ENCODE peak calls at places on chromosomes 5 and 9, in four cellular contexts. Z, E, M and F are unnamed samples.

GRCh38 chr9:72292184-72292787 is 72.7 kb downstream of the ZFAND5 start:
- DNase-seq in E (no peak), Z (peak; percentile 70), M (no peak), F (no peak)

GRCh38 chr9:85508616-85509015 is 233.1 kb downstream of the AGTPBP1 start:
- DNase-seq in M (no peak), E (no peak), Z (no peak), F (no peak)

GRCh38 chr9:85248514-85249312 is 493.0 kb downstream of the AGTPBP1 start:
- DNase-seq in E (no peak), M (no peak), Z (peak; percentile 84), F (no peak)

GRCh38 chr5:126520593-126520953 is 74.4 kb downstream of the ALDH7A1 start:
- DNase-seq in M (no peak), E (no peak), Z (no peak), F (no peak)

GRCh38 chr5:174741352-174741751 is 17.0 kb downstream of the MSX2 start:
- DNase-seq in Z (no peak), E (no peak), M (no peak), F (no peak)

GRCh38 chr5:82164957-82165698 is 113.0 kb downstream of the RPS23 start:
- DNase-seq in E (no peak), M (no peak), Z (peak; percentile 64), F (no peak)

GRCh38 chr5:675111-675875 is 17.9 kb downstream of the TPPP start:
- DNase-seq in E (no peak), Z (no peak), M (peak; percentile 10), F (peak; percentile 44)

GRCh38 chr9:127104465-127105311 is 17.7 kb downstream of the ANGPTL2 start:
- DNase-seq in E (no peak), Z (no peak), M (no peak), F (no peak)

GRCh38 chr5:78187172-78187571 is 107.3 kb downstream of the AP3B1 start:
- DNase-seq in E (no peak), M (no peak), Z (no peak), F (no peak)

GRCh38 chr5:140041492-140042421 is 1.3 kb downstream of the NRG2 start:
- DNase-seq in Z (peak; percentile 55), E (peak; percentile 55), M (peak; percentile 95), F (peak; percentile 80)

GRCh38 chr5:178346607-178347334 is 114.2 kb upstream of the PHYKPL start:
- DNase-seq in M (no peak), Z (no peak), E (peak; percentile 19), F (peak; percentile 37)

GRCh38 chr5:176836811-176837706 is 26.7 kb downstream of the UNC5A start:
- DNase-seq in M (no peak), Z (no peak), E (no peak), F (no peak)

GRCh38 chr9:114166606-114167572 is 11.6 kb downstream of the COL27A1 start:
- DNase-seq in Z (peak; percentile 85), E (no peak), M (no peak), F (no peak)

GRCh38 chr9:124583134-124583533 is 75.9 kb upstream of the NR5A1 start:
- DNase-seq in Z (no peak), E (no peak), M (no peak), F (no peak)

GRCh38 chr5:110402562-110402961 is 323.9 kb downstream of the TMEM232 start:
- DNase-seq in E (no peak), M (no peak), Z (no peak), F (no peak)

GRCh38 chr9:89277454-89277853 is 33.5 kb upstream of the CKS2 start:
- DNase-seq in M (no peak), E (no peak), Z (peak; percentile 62), F (no peak)

GRCh38 chr5:17897776-17898175 is 263.5 kb downstream of the TAF11L14 start:
- DNase-seq in M (no peak), Z (no peak), E (no peak), F (no peak)

GRCh38 chr5:153562189-153562588 is 71.7 kb downstream of the GRIA1 start:
- DNase-seq in E (no peak), Z (peak; percentile 59), M (no peak), F (no peak)

GRCh38 chr5:620152-620551 is 8.0 kb downstream of the CEP72 start:
- DNase-seq in E (peak; percentile 31), M (no peak), Z (no peak), F (peak; percentile 30)

GRCh38 chr5:1020461-1020961 is 11.9 kb downstream of the NKD2 start:
- DNase-seq in Z (no peak), M (no peak), E (peak; percentile 40), F (peak; percentile 22)

GRCh38 chr5:137376127-137376526 is 123.0 kb downstream of the SPOCK1 start:
- DNase-seq in M (no peak), E (peak; percentile 82), Z (no peak), F (no peak)

GRCh38 chr9:129835128-129835859 is at the start of the genes C9orf78 and USP20:
- DNase-seq in Z (peak; percentile 93), E (peak; percentile 97), M (peak; percentile 94), F (peak; percentile 97)

GRCh38 chr5:150188146-150188842 is 1.6 kb upstream of the SLC6A7 start:
- DNase-seq in E (no peak), M (peak; percentile 77), Z (no peak), F (no peak)
- H3K27me3 ChIP-seq in E (peaks cover 37% of the 10 kb centered on the region), M (peaks cover 4% of the 10 kb centered on the region), Z (peaks cover 52% of the 10 kb centered on the region), F (no peaks in the 10 kb centered on the region)

GRCh38 chr9:82890401-82890800 is 172.5 kb downstream of the RASEF start:
- DNase-seq in M (no peak), E (no peak), Z (no peak), F (no peak)

GRCh38 chr9:82891321-82891720 is 171.6 kb downstream of the RASEF start:
- DNase-seq in Z (no peak), E (no peak), M (no peak), F (no peak)

GRCh38 chr9:82894961-82895902 is 167.7 kb downstream of the RASEF start:
- DNase-seq in E (no peak), Z (no peak), M (no peak), F (no peak)

GRCh38 chr9:82893549-82893948 is 169.4 kb downstream of the RASEF start:
- DNase-seq in Z (no peak), M (no peak), E (no peak), F (no peak)

GRCh38 chr9:82890865-82891264 is 172.1 kb downstream of the RASEF start:
- DNase-seq in Z (no peak), M (no peak), E (no peak), F (no peak)
- H3K27me3 ChIP-seq in Z (no peaks in the 10 kb centered on the region), M (no peaks in the 10 kb centered on the region), E (no peaks in the 10 kb centered on the region), F (no peaks in the 10 kb centered on the region)

GRCh38 chr9:36137392-36138004 is 965 bp downstream of the GLIPR2 start:
- DNase-seq in Z (peak; percentile 59), M (no peak), E (no peak), F (peak; percentile 86)
- H3K27me3 ChIP-seq in Z (no peaks in the 10 kb centered on the region), M (peaks cover 5% of the 10 kb centered on the region), E (no peaks in the 10 kb centered on the region), F (no peaks in the 10 kb centered on the region)

GRCh38 chr9:111036946-111037743 is 1.1 kb downstream of the LPAR1 start:
- DNase-seq in Z (peak; percentile 59), M (no peak), E (no peak), F (no peak)
- H3K27me3 ChIP-seq in Z (no peaks in the 10 kb centered on the region), M (peaks cover 40% of the 10 kb centered on the region), E (peaks cover 7% of the 10 kb centered on the region), F (no peaks in the 10 kb centered on the region)

GRCh38 chr5:2178071-2178477 is 295.3 kb upstream of the IRX4 start:
- DNase-seq in E (no peak), M (no peak), Z (no peak), F (peak; percentile 59)

GRCh38 chr5:2181164-2181956 is 298.6 kb upstream of the IRX4 start:
- DNase-seq in E (no peak), M (no peak), Z (no peak), F (peak; percentile 48)

GRCh38 chr5:2178528-2178927 is 295.8 kb upstream of the IRX4 start:
- DNase-seq in E (no peak), Z (no peak), M (no peak), F (no peak)

GRCh38 chr5:2180456-2180855 is 297.7 kb upstream of the IRX4 start:
- DNase-seq in Z (no peak), E (no peak), M (no peak), F (peak; percentile 67)

GRCh38 chr5:2179861-2180260 is 297.1 kb upstream of the IRX4 start:
- DNase-seq in Z (no peak), E (no peak), M (no peak), F (peak; percentile 62)
- H3K27me3 ChIP-seq in Z (peaks cover 17% of the 10 kb centered on the region), E (peaks cover 12% of the 10 kb centered on the region), M (no peaks in the 10 kb centered on the region), F (no peaks in the 10 kb centered on the region)

GRCh38 chr9:135015096-135015495 is 72.4 kb upstream of the OLFM1 start:
- DNase-seq in Z (no peak), M (no peak), E (no peak), F (no peak)

GRCh38 chr9:135015565-135015964 is 71.9 kb upstream of the OLFM1 start:
- DNase-seq in Z (no peak), M (no peak), E (no peak), F (peak; percentile 14)

GRCh38 chr9:135015986-135016640 is 71.4 kb upstream of the OLFM1 start:
- DNase-seq in Z (no peak), M (no peak), E (no peak), F (peak; percentile 60)

GRCh38 chr9:135012166-135012565 is 75.3 kb upstream of the OLFM1 start:
- DNase-seq in E (no peak), Z (no peak), M (no peak), F (peak; percentile 62)

GRCh38 chr9:135014341-135015010 is 73.0 kb upstream of the OLFM1 start:
- DNase-seq in Z (no peak), E (no peak), M (no peak), F (peak; percentile 59)
- H3K27me3 ChIP-seq in Z (peaks cover 33% of the 10 kb centered on the region), E (peaks cover 4% of the 10 kb centered on the region), M (peaks cover 15% of the 10 kb centered on the region), F (no peaks in the 10 kb centered on the region)

DNA sequence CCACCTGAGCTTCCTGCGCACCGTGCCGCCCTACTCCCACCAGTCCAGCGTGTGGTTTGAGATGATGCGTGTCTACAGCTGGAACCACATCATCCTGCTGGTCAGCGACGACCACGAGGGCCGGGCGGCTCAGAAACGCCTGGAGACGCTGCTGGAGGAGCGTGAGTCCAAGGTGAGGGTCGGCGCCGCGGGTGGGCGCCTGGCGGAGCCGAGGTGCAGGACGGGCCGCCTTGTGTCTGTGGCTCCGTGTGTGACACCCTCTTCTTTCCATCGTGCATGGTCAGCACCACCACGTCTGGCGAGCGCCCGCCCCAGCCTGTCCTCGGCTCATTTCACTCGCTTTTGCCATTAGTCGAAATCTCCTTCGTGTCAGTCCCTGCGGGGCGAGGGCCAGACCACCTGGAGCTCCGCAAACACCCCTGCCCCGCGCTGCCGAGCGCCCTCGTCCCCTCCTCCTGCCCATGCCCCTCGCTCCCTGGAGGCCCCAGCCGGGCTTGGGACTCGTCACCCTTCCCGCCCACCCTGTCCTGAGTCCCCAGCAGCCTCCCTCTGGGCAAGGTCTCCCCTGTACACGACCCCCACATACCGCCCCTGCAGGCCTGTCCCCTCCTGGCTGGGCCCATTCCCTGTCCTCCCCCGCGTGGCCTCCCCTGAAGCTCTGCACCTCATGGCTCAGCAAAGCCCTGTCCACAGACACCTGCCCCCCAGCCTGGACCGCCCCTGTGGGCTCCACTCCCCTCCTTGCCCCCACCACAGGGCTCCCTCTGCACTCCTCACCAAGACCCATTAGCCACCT is 7.0 kb downstream of the GRIN1 start:
- DNase-seq in Z (no peak), M (no peak), E (no peak), F (no peak)
- H3K27me3 ChIP-seq in Z (peaks cover 58% of the 10 kb centered on the region), M (peaks cover 33% of the 10 kb centered on the region), E (peaks cover 58% of the 10 kb centered on the region), F (no peaks in the 10 kb centered on the region)

GRCh38 chr5:88661870-88662207 is 221.1 kb downstream of the MEF2C start:
- DNase-seq in Z (no peak), E (no peak), M (no peak), F (no peak)
- H3K27me3 ChIP-seq in Z (peaks cover 76% of the 10 kb centered on the region), E (peaks cover 90% of the 10 kb centered on the region), M (peaks cover 98% of the 10 kb centered on the region), F (no peaks in the 10 kb centered on the region)

GRCh38 chr9:115925424-115925823 is 228.2 kb upstream of the PAPPA start:
- DNase-seq in E (no peak), M (no peak), Z (no peak), F (no peak)
- H3K27me3 ChIP-seq in E (no peaks in the 10 kb centered on the region), M (no peaks in the 10 kb centered on the region), Z (no peaks in the 10 kb centered on the region), F (no peaks in the 10 kb centered on the region)

GRCh38 chr5:95414441-95414840 is 23.3 kb downstream of the FAM81B start:
- DNase-seq in E (no peak), M (no peak), Z (no peak), F (no peak)
- H3K27me3 ChIP-seq in E (no peaks in the 10 kb centered on the region), M (no peaks in the 10 kb centered on the region), Z (peaks cover 4% of the 10 kb centered on the region), F (no peaks in the 10 kb centered on the region)